ENCODE peak calls at places on chromosomes 2 and 18, in six cellular contexts. Z is left lung, M is left ventricle myocardium inferior, W is ovary, K is A549, X is colonic mucosa. G is an unnamed sample.

GRCh38 chr2:156434461-156435291 is 1.5 kb upstream of the GPD2 start:
- DNase-seq in Z (no peak), M (no peak), W (no peak), K (peak; percentile 21), X (no peak), G (no peak)

GRCh38 chr18:21786526-21786925 is 45.9 kb downstream of the MIB1 start:
- DNase-seq in Z (no peak), M (no peak), W (no peak), K (no peak), X (no peak), G (no peak)

GRCh38 chr2:239177908-239178307 is 222.9 kb downstream of the HDAC4 start:
- DNase-seq in Z (peak; percentile 19), M (peak; percentile 8), W (no peak), K (no peak), X (no peak), G (peak; percentile 30)

GRCh38 chr2:219627105-219628100 is at the start of gene SLC4A3:
- DNase-seq in Z (no peak), M (no peak), W (peak; percentile 69), K (no peak), X (no peak), G (no peak)

GRCh38 chr2:43083710-43084698 is 142.4 kb downstream of the ZFP36L2 start:
- DNase-seq in Z (no peak), M (peak; percentile 54), W (peak; percentile 60), K (peak; percentile 34), X (no peak), G (peak; percentile 85)

GRCh38 chr2:101124684-101125366 is 26.4 kb downstream of the TBC1D8 start:
- DNase-seq in Z (peak; percentile 54), M (peak; percentile 70), W (no peak), K (peak; percentile 98), X (peak; percentile 52), G (peak; percentile 89)

GRCh38 chr2:105455488-105455991 is 56.7 kb upstream of the FHL2 start:
- DNase-seq in Z (peak; percentile 40), M (no peak), W (no peak), K (peak; percentile 92), X (peak; percentile 76), G (peak; percentile 77)

GRCh38 chr2:199488772-199489400 is 31.1 kb upstream of the SATB2 start:
- DNase-seq in Z (no peak), M (no peak), W (peak; percentile 23), K (peak; percentile 58), X (peak; percentile 85), G (no peak)

GRCh38 chr2:232982926-232983668 is 30.0 kb downstream of the NGEF start:
- DNase-seq in Z (no peak), M (no peak), W (no peak), K (no peak), X (peak; percentile 13), G (no peak)

GRCh38 chr2:207474871-207475485 is 54.8 kb upstream of the CREB1 start:
- DNase-seq in Z (no peak), M (no peak), W (peak; percentile 22), K (peak; percentile 60), X (peak; percentile 39), G (no peak)

GRCh38 chr2:222943820-222944219 is 83.0 kb downstream of the ACSL3 start:
- DNase-seq in Z (no peak), M (no peak), W (no peak), K (no peak), X (no peak), G (no peak)

GRCh38 chr2:238280083-238280816 is 8.2 kb downstream of the PER2 start:
- DNase-seq in Z (no peak), M (no peak), W (no peak), K (no peak), X (peak; percentile 72), G (no peak)

GRCh38 chr18:2147866-2148265 is 423.4 kb downstream of the METTL4 start:
- DNase-seq in Z (peak; percentile 56), M (peak; percentile 29), W (no peak), K (no peak), X (no peak), G (peak; percentile 76)

GRCh38 chr18:48354746-48355260 is 54.4 kb downstream of the ZBTB7C start:
- DNase-seq in Z (no peak), M (no peak), W (no peak), K (no peak), X (no peak), G (peak; percentile 55)

GRCh38 chr18:79733996-79734770 is 54.6 kb downstream of the CTDP1 start:
- DNase-seq in Z (no peak), M (peak; percentile 30), W (no peak), K (no peak), X (no peak), G (no peak)
- TF ChIP-seq CTCF in Z (no peak), M (no peak), W (no peak), K (no peak), X (no peak), G (no peak)

GRCh38 chr2:120468136-120468535 is 122.2 kb downstream of the INHBB start:
- DNase-seq in Z (no peak), M (no peak), W (no peak), K (no peak), X (no peak), G (no peak)

GRCh38 chr2:120471166-120471565 is 125.2 kb downstream of the INHBB start:
- DNase-seq in Z (no peak), M (no peak), W (no peak), K (no peak), X (no peak), G (no peak)

GRCh38 chr2:120470717-120471060 is 124.8 kb downstream of the INHBB start:
- DNase-seq in Z (no peak), M (no peak), W (no peak), K (no peak), X (no peak), G (no peak)

GRCh38 chr2:120470041-120470716 is 124.2 kb downstream of the INHBB start:
- DNase-seq in Z (peak; percentile 83), M (peak; percentile 72), W (peak; percentile 82), K (peak; percentile 90), X (peak; percentile 53), G (peak; percentile 66)

DNA sequence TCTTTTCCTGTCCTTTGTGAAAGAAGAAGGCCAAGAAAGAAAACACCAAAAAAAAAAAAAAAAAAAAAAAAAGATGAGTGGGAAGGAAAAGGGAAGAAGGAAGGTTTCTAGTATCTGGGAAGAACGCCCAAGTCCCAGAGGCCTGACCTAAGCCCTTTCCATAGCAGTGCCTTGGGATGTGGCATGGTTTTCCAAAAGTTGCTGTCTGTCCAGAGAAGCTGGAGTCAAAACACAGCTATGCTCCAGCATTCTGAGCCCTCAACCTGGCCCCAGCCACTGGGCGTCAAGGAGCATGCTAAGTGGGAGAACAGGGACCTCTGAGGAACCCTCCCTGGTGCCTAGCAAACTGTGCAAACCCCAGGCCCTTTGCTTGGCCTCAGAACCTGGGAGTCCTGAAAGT is 123.5 kb downstream of the INHBB start:
- DNase-seq in Z (no peak), M (no peak), W (peak; percentile 68), K (no peak), X (no peak), G (no peak)
- H3K4me1 ChIP-seq in Z (peaks cover 11% of the 10 kb centered on the region), M (peaks cover 37% of the 10 kb centered on the region), W (peaks cover 19% of the 10 kb centered on the region), K (peaks cover 55% of the 10 kb centered on the region), X (no peaks in the 10 kb centered on the region), G (peaks cover 36% of the 10 kb centered on the region)

GRCh38 chr2:180337136-180337535 is 330.0 kb upstream of the CWC22 start:
- DNase-seq in Z (no peak), M (no peak), W (no peak), K (no peak), X (no peak), G (no peak)

GRCh38 chr2:180328795-180329422 is 321.8 kb upstream of the CWC22 start:
- DNase-seq in Z (no peak), M (no peak), W (no peak), K (no peak), X (no peak), G (no peak)

GRCh38 chr2:180336550-180336949 is 329.5 kb upstream of the CWC22 start:
- DNase-seq in Z (no peak), M (no peak), W (no peak), K (no peak), X (no peak), G (no peak)

GRCh38 chr2:180334514-180334913 is 327.4 kb upstream of the CWC22 start:
- DNase-seq in Z (no peak), M (no peak), W (no peak), K (no peak), X (no peak), G (no peak)
- H3K9me3 ChIP-seq in Z (peaks cover 45% of the 10 kb centered on the region), M (peaks cover 70% of the 10 kb centered on the region), W (peaks cover 6% of the 10 kb centered on the region), K (peaks cover 9% of the 10 kb centered on the region), X (no peaks in the 10 kb centered on the region), G (no peaks in the 10 kb centered on the region)

GRCh38 chr18:14075196-14075595 is 57.0 kb downstream of the ZNF519 start:
- DNase-seq in Z (no peak), M (no peak), W (no peak), K (no peak), X (no peak), G (no peak)

GRCh38 chr18:14074187-14074586 is 58.0 kb downstream of the ZNF519 start:
- DNase-seq in Z (no peak), M (no peak), W (no peak), K (peak; percentile 6), X (no peak), G (no peak)
- TF ChIP-seq CTCF in Z (no peak), M (peak; percentile 15), W (no peak), K (no peak), X (no peak), G (no peak)

GRCh38 chr18:26290388-26290787 is 64.1 kb downstream of the TAF4B start:
- DNase-seq in Z (no peak), M (no peak), W (no peak), K (no peak), X (no peak), G (no peak)

GRCh38 chr18:26298107-26298506 is 71.9 kb downstream of the TAF4B start:
- DNase-seq in Z (no peak), M (no peak), W (no peak), K (no peak), X (no peak), G (no peak)

GRCh38 chr18:26293982-26294381 is 67.7 kb downstream of the TAF4B start:
- DNase-seq in Z (no peak), M (no peak), W (no peak), K (no peak), X (no peak), G (no peak)
- H3K4me1 ChIP-seq in Z (no peaks in the 10 kb centered on the region), M (no peaks in the 10 kb centered on the region), W (no peaks in the 10 kb centered on the region), K (no peaks in the 10 kb centered on the region), X (no peaks in the 10 kb centered on the region), G (no peaks in the 10 kb centered on the region)

G was measured in ascending aorta.